ENCODE peak calls at places on chromosome 10, in five cellular contexts. One of them, this sample, is unnamed.

GRCh38 chr10:86203162-86203905 is 163.3 kb downstream of the GRID1 start:
- DNase-seq in SK-MEL-5: no peak
- DNase-seq in activated effector memory CD4-positive, alpha-beta T cell treated with anti-CD3 and anti-CD28 coated beads, Interleukin-2, amount 50 U/mL, for 16 hours: peak; percentile 58
- DNase-seq in substantia nigra: no peak
- DNase-seq in stimulated activated CD4-positive, alpha-beta T cell treated with anti-CD3 and anti-CD28 coated beads, Interleukin-15, amount 100 ng/mL, for 24 hours: peak; percentile 19
- DNase-seq in this sample: peak; percentile 73

GRCh38 chr10:30591249-30591670 is 38.3 kb downstream of the LYZL2 start:
- DNase-seq in SK-MEL-5: peak; percentile 61
- DNase-seq in activated effector memory CD4-positive, alpha-beta T cell treated with anti-CD3 and anti-CD28 coated beads, Interleukin-2, amount 50 U/mL, for 16 hours: no peak
- DNase-seq in substantia nigra: no peak
- DNase-seq in stimulated activated CD4-positive, alpha-beta T cell treated with anti-CD3 and anti-CD28 coated beads, Interleukin-15, amount 100 ng/mL, for 24 hours: peak; percentile 32
- DNase-seq in this sample: no peak

GRCh38 chr10:43151371-43151770 is 13.1 kb downstream of the CSGALNACT2 start:
- DNase-seq in SK-MEL-5: no peak
- DNase-seq in activated effector memory CD4-positive, alpha-beta T cell treated with anti-CD3 and anti-CD28 coated beads, Interleukin-2, amount 50 U/mL, for 16 hours: no peak
- DNase-seq in substantia nigra: no peak
- DNase-seq in stimulated activated CD4-positive, alpha-beta T cell treated with anti-CD3 and anti-CD28 coated beads, Interleukin-15, amount 100 ng/mL, for 24 hours: no peak
- DNase-seq in this sample: no peak

GRCh38 chr10:3659518-3659917 is 125.5 kb downstream of the KLF6 start:
- DNase-seq in SK-MEL-5: no peak
- DNase-seq in activated effector memory CD4-positive, alpha-beta T cell treated with anti-CD3 and anti-CD28 coated beads, Interleukin-2, amount 50 U/mL, for 16 hours: no peak
- DNase-seq in substantia nigra: no peak
- DNase-seq in stimulated activated CD4-positive, alpha-beta T cell treated with anti-CD3 and anti-CD28 coated beads, Interleukin-15, amount 100 ng/mL, for 24 hours: no peak
- DNase-seq in this sample: no peak

GRCh38 chr10:86087716-86088115 is 278.9 kb downstream of the GRID1 start:
- DNase-seq in SK-MEL-5: no peak
- DNase-seq in activated effector memory CD4-positive, alpha-beta T cell treated with anti-CD3 and anti-CD28 coated beads, Interleukin-2, amount 50 U/mL, for 16 hours: no peak
- DNase-seq in substantia nigra: peak; percentile 47
- DNase-seq in stimulated activated CD4-positive, alpha-beta T cell treated with anti-CD3 and anti-CD28 coated beads, Interleukin-15, amount 100 ng/mL, for 24 hours: no peak
- DNase-seq in this sample: no peak

GRCh38 chr10:60042262-60042661 is 135.9 kb upstream of the CCDC6 start:
- DNase-seq in SK-MEL-5: no peak
- DNase-seq in activated effector memory CD4-positive, alpha-beta T cell treated with anti-CD3 and anti-CD28 coated beads, Interleukin-2, amount 50 U/mL, for 16 hours: no peak
- DNase-seq in substantia nigra: no peak
- DNase-seq in stimulated activated CD4-positive, alpha-beta T cell treated with anti-CD3 and anti-CD28 coated beads, Interleukin-15, amount 100 ng/mL, for 24 hours: no peak
- DNase-seq in this sample: no peak

GRCh38 chr10:122245897-122246296 is 25.2 kb upstream of the BTBD16 start:
- DNase-seq in SK-MEL-5: no peak
- DNase-seq in activated effector memory CD4-positive, alpha-beta T cell treated with anti-CD3 and anti-CD28 coated beads, Interleukin-2, amount 50 U/mL, for 16 hours: no peak
- DNase-seq in substantia nigra: no peak
- DNase-seq in stimulated activated CD4-positive, alpha-beta T cell treated with anti-CD3 and anti-CD28 coated beads, Interleukin-15, amount 100 ng/mL, for 24 hours: no peak
- DNase-seq in this sample: no peak

GRCh38 chr10:96384471-96384870 is 25.7 kb upstream of the OPALIN start:
- DNase-seq in SK-MEL-5: no peak
- DNase-seq in activated effector memory CD4-positive, alpha-beta T cell treated with anti-CD3 and anti-CD28 coated beads, Interleukin-2, amount 50 U/mL, for 16 hours: no peak
- DNase-seq in substantia nigra: no peak
- DNase-seq in stimulated activated CD4-positive, alpha-beta T cell treated with anti-CD3 and anti-CD28 coated beads, Interleukin-15, amount 100 ng/mL, for 24 hours: no peak
- DNase-seq in this sample: no peak

GRCh38 chr10:80541144-80541750 is 3.5 kb downstream of the SH2D4B start:
- DNase-seq in SK-MEL-5: no peak
- DNase-seq in activated effector memory CD4-positive, alpha-beta T cell treated with anti-CD3 and anti-CD28 coated beads, Interleukin-2, amount 50 U/mL, for 16 hours: no peak
- DNase-seq in substantia nigra: no peak
- DNase-seq in stimulated activated CD4-positive, alpha-beta T cell treated with anti-CD3 and anti-CD28 coated beads, Interleukin-15, amount 100 ng/mL, for 24 hours: no peak
- DNase-seq in this sample: no peak

GRCh38 chr10:132938472-132939329 is 3.7 kb downstream of the CFAP46 start:
- DNase-seq in SK-MEL-5: peak; percentile 25
- DNase-seq in activated effector memory CD4-positive, alpha-beta T cell treated with anti-CD3 and anti-CD28 coated beads, Interleukin-2, amount 50 U/mL, for 16 hours: no peak
- DNase-seq in substantia nigra: no peak
- DNase-seq in stimulated activated CD4-positive, alpha-beta T cell treated with anti-CD3 and anti-CD28 coated beads, Interleukin-15, amount 100 ng/mL, for 24 hours: peak; percentile 48
- DNase-seq in this sample: peak; percentile 50

GRCh38 chr10:123141791-123142700 is 5.9 kb upstream of the HMX2 start:
- DNase-seq in SK-MEL-5: no peak
- DNase-seq in activated effector memory CD4-positive, alpha-beta T cell treated with anti-CD3 and anti-CD28 coated beads, Interleukin-2, amount 50 U/mL, for 16 hours: no peak
- DNase-seq in substantia nigra: no peak
- DNase-seq in stimulated activated CD4-positive, alpha-beta T cell treated with anti-CD3 and anti-CD28 coated beads, Interleukin-15, amount 100 ng/mL, for 24 hours: no peak
- DNase-seq in this sample: no peak

GRCh38 chr10:64959116-64959515 is 1437.9 kb downstream of the REEP3 start:
- DNase-seq in SK-MEL-5: peak; percentile 70
- DNase-seq in activated effector memory CD4-positive, alpha-beta T cell treated with anti-CD3 and anti-CD28 coated beads, Interleukin-2, amount 50 U/mL, for 16 hours: no peak
- DNase-seq in substantia nigra: no peak
- DNase-seq in stimulated activated CD4-positive, alpha-beta T cell treated with anti-CD3 and anti-CD28 coated beads, Interleukin-15, amount 100 ng/mL, for 24 hours: no peak
- DNase-seq in this sample: no peak

GRCh38 chr10:127354255-127354654 is 157.9 kb upstream of the INSYN2A start:
- DNase-seq in SK-MEL-5: no peak
- DNase-seq in activated effector memory CD4-positive, alpha-beta T cell treated with anti-CD3 and anti-CD28 coated beads, Interleukin-2, amount 50 U/mL, for 16 hours: no peak
- DNase-seq in substantia nigra: no peak
- DNase-seq in stimulated activated CD4-positive, alpha-beta T cell treated with anti-CD3 and anti-CD28 coated beads, Interleukin-15, amount 100 ng/mL, for 24 hours: no peak
- DNase-seq in this sample: no peak

GRCh38 chr10:35722636-35723420 is 80.7 kb upstream of the FZD8 start:
- DNase-seq in SK-MEL-5: no peak
- DNase-seq in activated effector memory CD4-positive, alpha-beta T cell treated with anti-CD3 and anti-CD28 coated beads, Interleukin-2, amount 50 U/mL, for 16 hours: no peak
- DNase-seq in substantia nigra: no peak
- DNase-seq in stimulated activated CD4-positive, alpha-beta T cell treated with anti-CD3 and anti-CD28 coated beads, Interleukin-15, amount 100 ng/mL, for 24 hours: no peak
- DNase-seq in this sample: no peak

GRCh38 chr10:132510174-132510611 is 27.4 kb upstream of the INPP5A start:
- DNase-seq in SK-MEL-5: no peak
- DNase-seq in activated effector memory CD4-positive, alpha-beta T cell treated with anti-CD3 and anti-CD28 coated beads, Interleukin-2, amount 50 U/mL, for 16 hours: peak; percentile 55
- DNase-seq in substantia nigra: no peak
- DNase-seq in stimulated activated CD4-positive, alpha-beta T cell treated with anti-CD3 and anti-CD28 coated beads, Interleukin-15, amount 100 ng/mL, for 24 hours: no peak
- DNase-seq in this sample: no peak

GRCh38 chr10:49113741-49114141 is 1.6 kb downstream of the VSTM4 start:
- DNase-seq in SK-MEL-5: no peak
- DNase-seq in activated effector memory CD4-positive, alpha-beta T cell treated with anti-CD3 and anti-CD28 coated beads, Interleukin-2, amount 50 U/mL, for 16 hours: no peak
- DNase-seq in substantia nigra: no peak
- DNase-seq in stimulated activated CD4-positive, alpha-beta T cell treated with anti-CD3 and anti-CD28 coated beads, Interleukin-15, amount 100 ng/mL, for 24 hours: no peak
- DNase-seq in this sample: peak; percentile 46

GRCh38 chr10:28382520-28383269 is 79.8 kb upstream of the MPP7 start:
- DNase-seq in SK-MEL-5: no peak
- DNase-seq in activated effector memory CD4-positive, alpha-beta T cell treated with anti-CD3 and anti-CD28 coated beads, Interleukin-2, amount 50 U/mL, for 16 hours: no peak
- DNase-seq in substantia nigra: no peak
- DNase-seq in stimulated activated CD4-positive, alpha-beta T cell treated with anti-CD3 and anti-CD28 coated beads, Interleukin-15, amount 100 ng/mL, for 24 hours: no peak
- DNase-seq in this sample: no peak

GRCh38 chr10:478471-479245 is 210.8 kb downstream of the DIP2C start:
- DNase-seq in SK-MEL-5: no peak
- DNase-seq in activated effector memory CD4-positive, alpha-beta T cell treated with anti-CD3 and anti-CD28 coated beads, Interleukin-2, amount 50 U/mL, for 16 hours: no peak
- DNase-seq in substantia nigra: no peak
- DNase-seq in stimulated activated CD4-positive, alpha-beta T cell treated with anti-CD3 and anti-CD28 coated beads, Interleukin-15, amount 100 ng/mL, for 24 hours: no peak
- DNase-seq in this sample: peak; percentile 52

GRCh38 chr10:35934637-35934995 is 292.5 kb upstream of the FZD8 start:
- DNase-seq in SK-MEL-5: no peak
- DNase-seq in activated effector memory CD4-positive, alpha-beta T cell treated with anti-CD3 and anti-CD28 coated beads, Interleukin-2, amount 50 U/mL, for 16 hours: no peak
- DNase-seq in substantia nigra: no peak
- DNase-seq in stimulated activated CD4-positive, alpha-beta T cell treated with anti-CD3 and anti-CD28 coated beads, Interleukin-15, amount 100 ng/mL, for 24 hours: no peak
- DNase-seq in this sample: no peak

GRCh38 chr10:234708-235406 is 99.6 kb downstream of the ZMYND11 start:
- DNase-seq in SK-MEL-5: no peak
- DNase-seq in activated effector memory CD4-positive, alpha-beta T cell treated with anti-CD3 and anti-CD28 coated beads, Interleukin-2, amount 50 U/mL, for 16 hours: no peak
- DNase-seq in substantia nigra: no peak
- DNase-seq in stimulated activated CD4-positive, alpha-beta T cell treated with anti-CD3 and anti-CD28 coated beads, Interleukin-15, amount 100 ng/mL, for 24 hours: no peak
- DNase-seq in this sample: no peak

GRCh38 chr10:56623064-56623463 is 262.0 kb upstream of the ZWINT start:
- DNase-seq in SK-MEL-5: no peak
- DNase-seq in activated effector memory CD4-positive, alpha-beta T cell treated with anti-CD3 and anti-CD28 coated beads, Interleukin-2, amount 50 U/mL, for 16 hours: no peak
- DNase-seq in substantia nigra: no peak
- DNase-seq in stimulated activated CD4-positive, alpha-beta T cell treated with anti-CD3 and anti-CD28 coated beads, Interleukin-15, amount 100 ng/mL, for 24 hours: no peak
- DNase-seq in this sample: no peak

GRCh38 chr10:64332551-64332950 is 811.4 kb downstream of the REEP3 start:
- DNase-seq in SK-MEL-5: no peak
- DNase-seq in activated effector memory CD4-positive, alpha-beta T cell treated with anti-CD3 and anti-CD28 coated beads, Interleukin-2, amount 50 U/mL, for 16 hours: no peak
- DNase-seq in substantia nigra: no peak
- DNase-seq in stimulated activated CD4-positive, alpha-beta T cell treated with anti-CD3 and anti-CD28 coated beads, Interleukin-15, amount 100 ng/mL, for 24 hours: no peak
- DNase-seq in this sample: no peak

GRCh38 chr10:131186547-131187253 is 124.8 kb downstream of the TCERG1L start:
- DNase-seq in SK-MEL-5: no peak
- DNase-seq in activated effector memory CD4-positive, alpha-beta T cell treated with anti-CD3 and anti-CD28 coated beads, Interleukin-2, amount 50 U/mL, for 16 hours: peak; percentile 46
- DNase-seq in substantia nigra: no peak
- DNase-seq in stimulated activated CD4-positive, alpha-beta T cell treated with anti-CD3 and anti-CD28 coated beads, Interleukin-15, amount 100 ng/mL, for 24 hours: no peak
- DNase-seq in this sample: peak; percentile 40

GRCh38 chr10:843703-844102 is 87.8 kb downstream of the LARP4B start:
- DNase-seq in SK-MEL-5: no peak
- DNase-seq in activated effector memory CD4-positive, alpha-beta T cell treated with anti-CD3 and anti-CD28 coated beads, Interleukin-2, amount 50 U/mL, for 16 hours: no peak
- DNase-seq in substantia nigra: no peak
- DNase-seq in stimulated activated CD4-positive, alpha-beta T cell treated with anti-CD3 and anti-CD28 coated beads, Interleukin-15, amount 100 ng/mL, for 24 hours: no peak
- DNase-seq in this sample: no peak

GRCh38 chr10:4291995-4292394 is 507.0 kb upstream of the KLF6 start:
- DNase-seq in SK-MEL-5: no peak
- DNase-seq in activated effector memory CD4-positive, alpha-beta T cell treated with anti-CD3 and anti-CD28 coated beads, Interleukin-2, amount 50 U/mL, for 16 hours: no peak
- DNase-seq in substantia nigra: no peak
- DNase-seq in stimulated activated CD4-positive, alpha-beta T cell treated with anti-CD3 and anti-CD28 coated beads, Interleukin-15, amount 100 ng/mL, for 24 hours: no peak
- DNase-seq in this sample: no peak

GRCh38 chr10:118800920-118801319 is 46.1 kb upstream of the CACUL1 start:
- DNase-seq in SK-MEL-5: peak; percentile 33
- DNase-seq in activated effector memory CD4-positive, alpha-beta T cell treated with anti-CD3 and anti-CD28 coated beads, Interleukin-2, amount 50 U/mL, for 16 hours: no peak
- DNase-seq in substantia nigra: no peak
- DNase-seq in stimulated activated CD4-positive, alpha-beta T cell treated with anti-CD3 and anti-CD28 coated beads, Interleukin-15, amount 100 ng/mL, for 24 hours: no peak
- DNase-seq in this sample: peak; percentile 58

GRCh38 chr10:91596821-91597396 is 36.0 kb downstream of the PPP1R3C start:
- DNase-seq in SK-MEL-5: peak; percentile 28
- DNase-seq in activated effector memory CD4-positive, alpha-beta T cell treated with anti-CD3 and anti-CD28 coated beads, Interleukin-2, amount 50 U/mL, for 16 hours: no peak
- DNase-seq in substantia nigra: no peak
- DNase-seq in stimulated activated CD4-positive, alpha-beta T cell treated with anti-CD3 and anti-CD28 coated beads, Interleukin-15, amount 100 ng/mL, for 24 hours: no peak
- DNase-seq in this sample: no peak

GRCh38 chr10:112022196-112022595 is 161.4 kb downstream of the GPAM start:
- DNase-seq in SK-MEL-5: peak; percentile 35
- DNase-seq in activated effector memory CD4-positive, alpha-beta T cell treated with anti-CD3 and anti-CD28 coated beads, Interleukin-2, amount 50 U/mL, for 16 hours: no peak
- DNase-seq in substantia nigra: no peak
- DNase-seq in stimulated activated CD4-positive, alpha-beta T cell treated with anti-CD3 and anti-CD28 coated beads, Interleukin-15, amount 100 ng/mL, for 24 hours: no peak
- DNase-seq in this sample: no peak